ENCODE peak calls at places on chromosomes 13 and 19, in eight cellular contexts. Z is mammary epithelial cell; G is foreskin fibroblast; T is Caco-2; H is mesothelial cell of epicardium; S is RWPE1; C is AG04450; B is activated CD8-positive, alpha-beta T cell treated with anti-CD3 and anti-CD28 coated beads for 36 hours. N is an unnamed sample.

GRCh38 chr19:1857648-1858326 is 5.6 kb downstream of the KLF16 start:
- DNase-seq in B (no peak), G (no peak), T (no peak), Z (no peak), C (no peak), H (no peak), S (no peak), N (no peak)

GRCh38 chr13:30551194-30551593 is 66.5 kb upstream of the USPL1 start:
- DNase-seq in B (no peak), H (no peak), Z (peak; percentile 24), C (no peak), S (peak; percentile 20), T (peak; percentile 41), G (peak; percentile 11), N (no peak)

GRCh38 chr19:48614436-48615144 is at the start of gene FAM83E:
- DNase-seq in G (no peak), S (peak; percentile 80), T (peak; percentile 50), Z (no peak), C (no peak), B (peak; percentile 37), H (no peak), N (no peak)

GRCh38 chr13:59521549-59521948 is 642.2 kb downstream of the DIAPH3 start:
- DNase-seq in S (no peak), T (no peak), C (no peak), G (no peak), H (no peak), B (no peak), Z (no peak), N (no peak)

GRCh38 chr13:97235549-97236206 is 13.5 kb downstream of the MBNL2 start:
- DNase-seq in S (no peak), B (no peak), H (no peak), C (no peak), T (no peak), G (no peak), Z (no peak), N (no peak)

GRCh38 chr19:3699071-3699740 is 1.1 kb downstream of the PIP5K1C start:
- DNase-seq in C (no peak), S (no peak), T (no peak), Z (peak; percentile 50), G (peak; percentile 64), B (peak; percentile 45), H (no peak), N (no peak)

GRCh38 chr13:21522847-21523246 is 63.7 kb upstream of the ZDHHC20 start:
- DNase-seq in G (no peak), B (no peak), Z (no peak), T (no peak), S (no peak), H (no peak), C (no peak), N (no peak)

GRCh38 chr19:56663931-56664500 is 7.5 kb downstream of the ZNF835 start:
- DNase-seq in H (no peak), T (no peak), Z (no peak), G (no peak), S (no peak), C (no peak), B (no peak), N (no peak)

GRCh38 chr19:10173527-10173926 is 21.2 kb downstream of the DNMT1 start:
- DNase-seq in B (no peak), T (no peak), G (peak; percentile 45), Z (peak; percentile 54), H (no peak), S (no peak), C (no peak), N (no peak)

GRCh38 chr13:71828117-71828516 is 38.9 kb downstream of the DACH1 start:
- DNase-seq in G (no peak), Z (no peak), H (no peak), B (no peak), S (no peak), T (no peak), C (no peak), N (no peak)

GRCh38 chr19:35164418-35164817 is 9.9 kb downstream of the FXYD5 start:
- DNase-seq in H (no peak), G (no peak), T (no peak), C (no peak), S (no peak), Z (peak; percentile 92), B (no peak), N (no peak)

GRCh38 chr19:19342086-19343015 is 21.7 kb downstream of the MAU2 start:
- DNase-seq in B (no peak), C (peak; percentile 8), H (peak; percentile 79), T (peak; percentile 85), Z (peak; percentile 53), G (peak; percentile 43), S (peak; percentile 58), N (no peak)

GRCh38 chr13:30431269-30431950 is 9.1 kb downstream of the UBE2L5 start:
- DNase-seq in B (no peak), Z (peak; percentile 86), C (no peak), S (peak; percentile 69), G (no peak), H (no peak), T (peak; percentile 33), N (no peak)

DNA sequence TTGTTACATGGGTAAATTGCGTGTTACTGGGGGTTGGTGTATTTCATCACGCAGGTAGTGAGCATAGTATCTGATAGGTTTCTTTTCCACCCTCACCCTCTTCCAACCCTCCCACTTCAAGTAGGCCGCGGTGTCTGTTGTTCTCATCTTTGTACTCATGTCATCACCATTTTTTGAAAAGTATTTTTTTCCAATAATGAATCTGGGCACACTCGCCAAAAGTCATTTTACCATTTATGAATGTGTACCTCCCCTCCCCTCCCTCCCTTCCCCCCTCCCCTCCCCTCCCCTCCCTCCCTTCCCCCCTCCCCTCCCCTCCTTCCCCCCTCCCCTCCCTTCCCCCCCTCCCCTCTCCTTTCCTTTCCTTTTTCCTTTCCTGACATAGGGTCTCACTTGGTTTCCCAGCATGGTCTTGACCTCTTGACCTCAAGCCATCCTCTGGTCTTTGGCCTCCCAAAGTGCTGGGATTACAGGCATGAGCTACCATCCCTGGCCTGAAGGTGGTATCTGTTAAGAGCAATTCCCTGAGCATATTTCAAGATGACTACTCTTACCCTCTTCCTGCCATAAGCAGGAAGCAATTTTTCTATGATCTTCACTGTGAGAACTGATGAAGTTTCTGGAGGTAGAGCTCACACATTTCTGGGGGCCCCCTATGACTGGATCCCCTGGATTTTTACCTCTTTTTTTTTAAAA is 15.7 kb downstream of the ZNF627 start:
- DNase-seq in T (no peak), B (peak; percentile 21), H (no peak), Z (no peak), G (no peak), C (no peak), S (no peak), N (no peak)
- TF ChIP-seq CTCF in T (no peak), B (no peak), H (no peak), Z (no peak), G (no peak), C (no peak), S (no peak), N (no peak)

DNA sequence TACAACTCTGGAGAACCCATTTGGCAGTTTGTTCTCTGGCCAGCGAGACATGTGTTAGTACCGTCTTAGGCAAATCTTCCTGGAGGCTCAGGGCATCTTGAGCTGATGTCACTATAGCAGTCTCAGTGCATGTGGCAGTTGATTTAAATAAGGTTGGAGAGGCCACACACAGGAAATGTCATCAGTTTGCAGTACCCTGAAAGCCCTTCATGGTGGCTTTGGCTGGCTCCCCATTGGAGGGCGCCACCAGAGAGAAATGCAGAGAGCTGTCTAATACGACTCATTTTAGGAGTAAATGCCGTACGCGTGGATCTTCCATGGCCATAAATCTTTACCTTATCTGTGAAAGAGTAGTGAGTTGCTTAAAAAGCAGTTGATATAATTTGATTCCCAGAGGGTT is 163.1 kb downstream of the STK24 start:
- DNase-seq in C (no peak), H (no peak), B (peak; percentile 10), T (no peak), G (no peak), S (no peak), Z (no peak), N (no peak)
- TF ChIP-seq CTCF in C (no peak), H (no peak), B (no peak), T (no peak), G (no peak), S (no peak), Z (no peak), N (no peak)

DNA sequence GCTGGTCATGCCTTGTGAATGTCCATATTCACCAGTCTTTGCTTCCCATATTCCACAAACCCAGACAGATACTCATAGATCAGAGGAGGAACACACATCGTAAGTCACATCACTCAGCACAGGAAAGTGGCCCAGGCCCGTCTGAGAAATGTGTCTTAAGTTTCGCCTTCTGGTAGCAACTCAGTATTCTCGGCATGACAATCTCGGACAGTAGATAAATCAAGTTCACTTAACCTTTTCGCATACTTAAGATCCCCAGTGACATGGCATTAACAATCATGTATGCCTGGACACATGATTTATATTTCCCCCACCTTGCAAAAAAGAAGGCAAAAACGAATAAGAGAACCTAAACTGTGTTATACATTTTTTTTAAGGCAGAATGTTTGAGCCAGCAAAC is 360.5 kb downstream of the TDRD3 start:
- DNase-seq in T (no peak), H (no peak), B (no peak), S (no peak), C (no peak), G (no peak), Z (no peak), N (no peak)
- TF ChIP-seq CTCF in T (no peak), H (no peak), B (no peak), S (no peak), C (no peak), G (no peak), Z (no peak), N (no peak)

GRCh38 chr19:51641648-51642047 is 5.0 kb downstream of the SIGLEC14 start:
- DNase-seq in T (no peak), S (no peak), H (no peak), G (no peak), C (no peak), Z (no peak), B (no peak), N (no peak)

GRCh38 chr19:51639916-51640315 is 6.7 kb downstream of the SIGLEC14 start:
- DNase-seq in C (no peak), H (no peak), S (no peak), B (no peak), Z (no peak), T (no peak), G (no peak), N (no peak)

GRCh38 chr19:51640371-51640770 is 6.3 kb downstream of the SIGLEC14 start:
- DNase-seq in T (no peak), B (no peak), H (no peak), C (no peak), S (no peak), G (no peak), Z (no peak), N (no peak)

GRCh38 chr19:51632126-51632525 is 1.9 kb upstream of the SIGLEC5 start:
- DNase-seq in T (peak; percentile 16), Z (no peak), C (no peak), S (no peak), G (no peak), B (no peak), H (no peak), N (no peak)

DNA sequence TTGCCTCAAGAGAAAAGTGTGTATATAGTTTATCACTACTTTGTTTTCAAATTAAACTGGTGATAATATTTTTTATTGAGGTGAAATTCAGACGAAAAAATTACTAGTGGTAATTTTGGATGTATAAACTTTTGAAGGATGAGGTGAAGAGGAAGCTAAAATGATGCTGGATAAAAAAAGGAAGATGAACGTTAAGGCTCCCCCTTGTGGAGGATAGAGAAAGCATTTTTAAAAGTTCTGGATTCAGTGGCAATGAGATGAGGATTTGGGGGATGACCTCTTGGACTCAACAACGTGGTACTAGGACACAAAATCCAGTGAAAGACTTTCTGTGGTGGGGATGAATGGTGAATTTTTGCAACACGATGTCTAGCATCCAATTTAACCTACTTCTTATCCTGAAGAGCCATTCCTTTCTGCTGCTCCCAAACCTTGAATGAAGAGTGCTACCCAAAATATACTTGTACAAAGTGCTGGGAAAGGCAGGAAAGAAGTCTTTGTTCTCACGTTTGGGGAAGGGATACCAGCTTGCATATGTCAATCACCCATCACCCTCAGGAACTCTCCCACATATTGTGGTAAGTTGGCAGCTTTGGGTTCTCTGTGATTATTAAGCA is 7.3 kb upstream of the SIGLEC5 start:
- DNase-seq in T (no peak), B (no peak), G (no peak), H (no peak), S (peak; percentile 10), C (no peak), Z (no peak), N (no peak)
- TF ChIP-seq CTCF in T (peak; percentile 45), B (peak; percentile 65), G (no peak), H (peak; percentile 48), S (peak; percentile 32), C (peak; percentile 40), Z (peak; percentile 51), N (no peak)

N was measured in omental fat pad.